ENCODE peak calls at places on chromosomes 2 and 18, in four cellular contexts. T is cardiac muscle cell, F is AG04450, K is bronchial epithelial cell. S is an unnamed sample.

GRCh38 chr2:231418820-231419640 is 23.5 kb downstream of the B3GNT7 start:
- DNase-seq in T (no peak), F (no peak), K (no peak), S (no peak)

GRCh38 chr2:226551522-226552250 is 247.9 kb downstream of the IRS1 start:
- DNase-seq in T (no peak), F (no peak), K (no peak), S (no peak)

GRCh38 chr2:230974096-230974913 is 21.6 kb upstream of the SPATA3 start:
- DNase-seq in T (peak), F (no peak), K (peak), S (peak)

GRCh38 chr2:25207078-25207545 is 38.7 kb upstream of the POMC start:
- DNase-seq in T (no peak), F (no peak), K (no peak), S (no peak)

GRCh38 chr2:30694286-30695055 is 112.8 kb downstream of the CAPN13 start:
- DNase-seq in T (no peak), F (no peak), K (no peak), S (peak)

GRCh38 chr2:73897240-73897583 is 4.4 kb downstream of the ACTG2 start:
- DNase-seq in T (no peak), F (no peak), K (no peak), S (no peak)

GRCh38 chr2:110999626-111000025 is 121.1 kb upstream of the BCL2L11 start:
- DNase-seq in T (no peak), F (no peak), K (no peak), S (no peak)

GRCh38 chr18:79812052-79812451 is 14.3 kb downstream of the KCNG2 start:
- DNase-seq in T (no peak), F (no peak), K (no peak), S (no peak)

GRCh38 chr2:32008811-32009478 is 1.9 kb downstream of the MEMO1 start:
- DNase-seq in T (peak), F (no peak), K (peak), S (peak)

GRCh38 chr2:11932896-11933295 is 186.5 kb downstream of the LPIN1 start:
- DNase-seq in T (peak), F (no peak), K (no peak), S (no peak)

GRCh38 chr18:36899289-36899688 is 70.4 kb downstream of the KIAA1328 start:
- DNase-seq in T (peak), F (no peak), K (peak), S (no peak)

GRCh38 chr18:10259934-10260333 is 194.5 kb upstream of the APCDD1 start:
- DNase-seq in T (no peak), F (no peak), K (peak), S (no peak)

GRCh38 chr18:48933578-48934399 is 17.0 kb downstream of the SMAD7 start:
- DNase-seq in T (no peak), F (no peak), K (no peak), S (peak)

GRCh38 chr2:181005809-181006208 is 25.4 kb downstream of the UBE2E3 start:
- DNase-seq in T (no peak), F (no peak), K (no peak), S (no peak)

GRCh38 chr2:218852911-218853667 is 6.5 kb upstream of the WNT6 start:
- DNase-seq in T (peak), F (peak), K (peak), S (no peak)

GRCh38 chr2:165563468-165564225 is 94.1 kb downstream of the CSRNP3 start:
- DNase-seq in T (no peak), F (no peak), K (no peak), S (no peak)

GRCh38 chr2:179622122-179622521 is 239.3 kb downstream of the ZNF385B start:
- DNase-seq in T (no peak), F (no peak), K (peak), S (no peak)

GRCh38 chr18:14943486-14943885 is 195.5 kb downstream of the ANKRD30B start:
- DNase-seq in T (no peak), F (no peak), K (no peak), S (no peak)

GRCh38 chr2:169106563-169107545 is 37.5 kb downstream of the DHRS9 start:
- DNase-seq in T (no peak), F (no peak), K (no peak), S (no peak)

GRCh38 chr18:62122330-62122729 is 64.5 kb downstream of the PIGN start:
- DNase-seq in T (no peak), F (no peak), K (no peak), S (no peak)

GRCh38 chr2:50840346-50841124 is 191.4 kb downstream of the NRXN1 start:
- DNase-seq in T (no peak), F (no peak), K (no peak), S (no peak)

GRCh38 chr18:27549335-27550039 is 364.4 kb upstream of the CHST9 start:
- DNase-seq in T (no peak), F (no peak), K (no peak), S (no peak)

GRCh38 chr18:35441857-35442595 is 55.7 kb downstream of the INO80C start:
- DNase-seq in T (no peak), F (no peak), K (peak), S (no peak)

GRCh38 chr18:73842795-73843394 is 304.7 kb downstream of the FBXO15 start:
- DNase-seq in T (peak), F (peak), K (peak), S (peak)

GRCh38 chr2:120992791-120993555 is 257.3 kb downstream of the GLI2 start:
- DNase-seq in T (no peak), F (no peak), K (no peak), S (no peak)

GRCh38 chr2:150140777-150141176 is 346.7 kb downstream of the RND3 start:
- DNase-seq in T (no peak), F (no peak), K (no peak), S (no peak)

GRCh38 chr2:39431592-39432316 is 5.3 kb downstream of the MAP4K3 start:
- DNase-seq in T (peak), F (no peak), K (peak), S (no peak)

GRCh38 chr2:97910403-97911209 is 85.1 kb downstream of the TMEM131 start:
- DNase-seq in T (no peak), F (no peak), K (no peak), S (no peak)

GRCh38 chr2:97905294-97905693 is 90.5 kb downstream of the TMEM131 start:
- DNase-seq in T (no peak), F (no peak), K (no peak), S (no peak)

GRCh38 chr2:97907667-97908066 is 88.1 kb downstream of the TMEM131 start:
- DNase-seq in T (no peak), F (no peak), K (no peak), S (no peak)

GRCh38 chr2:97908208-97908676 is 87.5 kb downstream of the TMEM131 start:
- DNase-seq in T (no peak), F (no peak), K (no peak), S (no peak)

DNA sequence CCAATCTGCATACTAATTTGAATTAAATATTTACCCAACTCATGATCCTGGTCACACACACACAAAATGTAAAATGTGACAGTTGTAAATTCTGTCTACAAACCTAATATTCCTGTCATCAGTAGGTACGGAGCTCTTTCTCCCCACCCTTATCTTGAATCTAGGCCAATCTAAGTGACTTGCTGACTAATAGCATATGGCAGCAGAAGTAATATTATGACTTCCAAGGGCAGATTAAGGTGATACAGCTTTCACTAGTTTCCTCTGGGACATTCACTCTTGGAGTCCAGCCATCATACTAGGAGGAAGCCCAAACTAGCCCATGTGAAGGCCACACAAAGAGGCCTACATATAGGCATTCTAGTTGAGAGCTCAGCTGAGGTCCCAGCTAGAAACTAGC is 89.4 kb downstream of the TMEM131 start:
- DNase-seq in T (peak), F (no peak), K (no peak), S (no peak)
- H3K4me3 ChIP-seq in T (no peak), F (no peak), K (no peak), S (no peak)

GRCh38 chr18:31723998-31724711 is 36.5 kb downstream of the SLC25A52 start:
- DNase-seq in T (peak), F (no peak), K (no peak), S (no peak)
- H3K4me3 ChIP-seq in T (no peak), F (no peak), K (peak), S (no peak)

GRCh38 chr2:46355756-46356155 is 58.5 kb downstream of the EPAS1 start:
- DNase-seq in T (no peak), F (no peak), K (no peak), S (no peak)

GRCh38 chr2:46353509-46353908 is 56.3 kb downstream of the EPAS1 start:
- DNase-seq in T (no peak), F (no peak), K (no peak), S (no peak)

GRCh38 chr2:46351388-46352141 is 54.4 kb downstream of the EPAS1 start:
- DNase-seq in T (no peak), F (no peak), K (no peak), S (no peak)

GRCh38 chr2:46350030-46350699 is 53.0 kb downstream of the EPAS1 start:
- DNase-seq in T (peak), F (no peak), K (no peak), S (no peak)

GRCh38 chr2:46352621-46353020 is 55.4 kb downstream of the EPAS1 start:
- DNase-seq in T (no peak), F (no peak), K (no peak), S (no peak)
- H3K4me3 ChIP-seq in T (no peak), F (no peak), K (no peak), S (no peak)

GRCh38 chr18:59220164-59220783 is 316 bp downstream of the GRP start:
- DNase-seq in T (no peak), F (no peak), K (no peak), S (no peak)
- H3K4me3 ChIP-seq in T (peak), F (no peak), K (no peak), S (no peak)

GRCh38 chr2:67295851-67296250 is 101.3 kb upstream of the ETAA1 start:
- DNase-seq in T (no peak), F (no peak), K (peak), S (no peak)
- H3K4me3 ChIP-seq in T (no peak), F (no peak), K (no peak), S (no peak)

GRCh38 chr2:99572798-99573197 is 83.0 kb upstream of the REV1 start:
- DNase-seq in T (no peak), F (no peak), K (no peak), S (no peak)
- H3K4me3 ChIP-seq in T (no peak), F (no peak), K (no peak), S (no peak)